ENCODE peak calls at places on chromosome 12, in eight cellular contexts. B, S, L, K, V, C, N and A are unnamed samples.

GRCh38 chr12:109433618-109434017 is 43.5 kb downstream of the KCTD10 start:
- DNase-seq in N (no peak), L (no peak), K (peak; percentile 19), S (no peak), V (no peak), B (no peak), C (peak; percentile 27), A (peak; percentile 30)

GRCh38 chr12:22047495-22047894 is 1.5 kb downstream of the CMAS start:
- DNase-seq in C (no peak), L (no peak), S (no peak), B (no peak), N (no peak), V (no peak), K (no peak), A (no peak)

GRCh38 chr12:105805730-105806390 is 332.9 kb downstream of the NUAK1 start:
- DNase-seq in K (peak; percentile 27), L (peak; percentile 63), C (no peak), S (no peak), B (no peak), N (no peak), V (no peak), A (no peak)

GRCh38 chr12:31732926-31733548 is 4.2 kb upstream of the AMN1 start:
- DNase-seq in K (no peak), C (no peak), V (no peak), B (peak; percentile 83), N (no peak), L (peak; percentile 96), S (no peak), A (peak; percentile 80)

GRCh38 chr12:12319501-12320322 is 30.3 kb downstream of the MANSC1 start:
- DNase-seq in N (peak; percentile 44), C (no peak), S (no peak), B (no peak), K (no peak), V (peak; percentile 34), L (no peak), A (peak; percentile 32)

GRCh38 chr12:54977155-54977554 is 7.4 kb downstream of the TESPA1 start:
- DNase-seq in V (no peak), N (no peak), K (no peak), L (no peak), C (no peak), S (no peak), B (peak; percentile 56), A (no peak)

GRCh38 chr12:85823436-85824179 is 12.6 kb downstream of the RASSF9 start:
- DNase-seq in S (no peak), K (no peak), B (peak; percentile 42), C (no peak), N (no peak), L (peak; percentile 67), V (no peak), A (peak; percentile 73)

GRCh38 chr12:70080577-70080976 is 162.7 kb upstream of the CNOT2 start:
- DNase-seq in C (no peak), N (no peak), K (no peak), V (no peak), L (no peak), B (no peak), S (no peak), A (no peak)

GRCh38 chr12:65885716-65886115 is 61.4 kb downstream of the HMGA2 start:
- DNase-seq in B (no peak), N (no peak), C (no peak), V (no peak), L (no peak), S (no peak), K (no peak), A (no peak)

GRCh38 chr12:122855985-122856831 is 21.0 kb downstream of the HIP1R start:
- DNase-seq in V (no peak), S (no peak), K (no peak), C (no peak), N (no peak), B (no peak), L (no peak), A (no peak)

GRCh38 chr12:57175428-57176138 is 28.2 kb upstream of the LRP1-AS start:
- DNase-seq in K (peak; percentile 73), S (peak; percentile 93), N (peak; percentile 85), V (peak; percentile 89), C (peak; percentile 85), L (peak; percentile 60), B (peak; percentile 71), A (peak; percentile 66)

GRCh38 chr12:29781705-29782266 is 2.0 kb downstream of the TMTC1 start:
- DNase-seq in L (no peak), N (no peak), S (no peak), B (no peak), K (no peak), V (no peak), C (no peak), A (no peak)
- H3K4me3 ChIP-seq in L (peak overlapping the region; percentile 53), N (no peak overlapping the region), S (peak overlapping the region; percentile 80), B (peak overlapping the region; percentile 95), K (peak overlapping the region; percentile 60), V (peak overlapping the region; percentile 57), C (peak overlapping the region; percentile 82), A (peak overlapping the region; percentile 90)

GRCh38 chr12:49542592-49543160 is 3.8 kb downstream of the KCNH3 start:
- DNase-seq in V (no peak), K (no peak), S (no peak), B (no peak), C (no peak), N (no peak), L (no peak), A (no peak)

GRCh38 chr12:49541140-49541861 is 2.5 kb downstream of the KCNH3 start:
- DNase-seq in N (no peak), B (no peak), C (no peak), L (no peak), V (no peak), S (no peak), K (no peak), A (no peak)

GRCh38 chr12:49540229-49541139 is 1.7 kb downstream of the KCNH3 start:
- DNase-seq in C (no peak), L (peak; percentile 64), S (no peak), K (no peak), N (no peak), B (no peak), V (no peak), A (no peak)

GRCh38 chr12:49543221-49543913 is 4.5 kb downstream of the KCNH3 start:
- DNase-seq in L (no peak), C (no peak), V (peak; percentile 17), K (no peak), N (no peak), B (no peak), S (no peak), A (no peak)

GRCh38 chr12:49541911-49542505 is 3.2 kb downstream of the KCNH3 start:
- DNase-seq in S (no peak), K (no peak), B (no peak), N (no peak), V (no peak), L (no peak), C (no peak), A (no peak)
- H3K27me3 ChIP-seq in S (peaks cover 34% of the 10 kb centered on the region), K (peaks cover 57% of the 10 kb centered on the region), B (peaks cover 82% of the 10 kb centered on the region), N (peaks cover 30% of the 10 kb centered on the region), V (no peaks in the 10 kb centered on the region), L (peaks cover 18% of the 10 kb centered on the region), C (peaks cover 100% of the 10 kb centered on the region), A (peaks cover 99% of the 10 kb centered on the region)

GRCh38 chr12:28063355-28063885 is 90.9 kb upstream of the PTHLH start:
- DNase-seq in B (no peak), C (no peak), S (no peak), K (no peak), N (no peak), L (no peak), V (no peak), A (no peak)
- H3K4me3 ChIP-seq in B (no peak overlapping the region), C (no peak overlapping the region), S (no peak overlapping the region), K (no peak overlapping the region), N (no peak overlapping the region), L (no peak overlapping the region), V (no peak overlapping the region), A (no peak overlapping the region)

DNA sequence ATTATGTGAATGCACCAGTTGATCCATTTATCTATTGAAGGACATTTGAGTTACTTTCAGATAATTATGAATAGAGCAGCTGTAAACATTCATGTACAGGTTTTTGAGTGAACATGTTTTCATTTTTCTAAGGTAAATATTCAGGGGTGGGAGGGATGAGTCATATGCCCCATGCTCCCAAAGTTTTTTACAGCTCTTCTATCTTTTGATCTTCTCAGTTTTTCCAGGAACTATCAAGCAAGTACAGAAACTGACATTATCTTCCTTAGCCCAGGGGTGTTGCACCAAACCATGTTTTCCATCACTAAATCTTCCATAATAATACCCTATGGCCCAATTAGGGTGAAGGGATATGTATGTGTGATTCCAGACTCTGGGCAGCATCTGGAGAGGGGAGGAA is 384.5 kb downstream of the EMP1 start:
- DNase-seq in N (no peak), S (no peak), K (no peak), L (no peak), B (no peak), V (no peak), C (no peak), A (no peak)
- H3K27me3 ChIP-seq in N (no peaks in the 10 kb centered on the region), S (no peaks in the 10 kb centered on the region), K (no peaks in the 10 kb centered on the region), L (no peaks in the 10 kb centered on the region), B (no peaks in the 10 kb centered on the region), V (no peaks in the 10 kb centered on the region), C (no peaks in the 10 kb centered on the region), A (no peaks in the 10 kb centered on the region)

GRCh38 chr12:16385779-16386646 is 38.6 kb downstream of the MGST1 start:
- DNase-seq in B (peak; percentile 70), S (no peak), K (peak; percentile 16), L (no peak), V (no peak), N (peak; percentile 36), C (peak; percentile 71), A (peak; percentile 77)
- H3K4me3 ChIP-seq in B (no peak overlapping the region), S (no peak overlapping the region), K (no peak overlapping the region), L (no peak overlapping the region), V (no peak overlapping the region), N (no peak overlapping the region), C (no peak overlapping the region), A (no peak overlapping the region)

DNA sequence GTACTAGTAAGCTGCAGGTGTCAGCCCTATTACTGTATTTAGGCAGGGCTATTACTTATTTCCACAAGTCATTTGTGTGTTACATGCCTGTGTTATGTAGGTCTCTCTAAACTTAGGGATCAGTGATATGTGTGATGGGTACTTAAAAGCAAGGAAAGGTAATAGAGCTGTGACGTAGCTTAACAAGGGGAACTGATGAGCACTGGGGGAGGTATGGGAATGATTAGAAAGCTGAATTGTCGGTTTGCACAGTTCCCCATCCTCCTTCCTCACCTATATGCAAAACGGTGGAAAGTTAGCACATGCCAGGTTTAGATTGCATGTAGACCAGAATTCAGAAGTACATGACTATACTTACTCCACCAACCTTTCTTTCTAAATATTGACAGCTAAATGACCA is 494.3 kb upstream of the GARIN6 start:
- DNase-seq in S (no peak), N (no peak), L (no peak), B (no peak), K (no peak), C (no peak), V (no peak), A (no peak)
- H3K27me3 ChIP-seq in S (no peaks in the 10 kb centered on the region), N (no peaks in the 10 kb centered on the region), L (peaks cover 4% of the 10 kb centered on the region), B (no peaks in the 10 kb centered on the region), K (no peaks in the 10 kb centered on the region), C (no peaks in the 10 kb centered on the region), V (no peaks in the 10 kb centered on the region), A (no peaks in the 10 kb centered on the region)